ENCODE peak calls at places on chromosomes 7 and 10, in ten cellular contexts. I, W, D, C, B, X, P, N, G and S are unnamed samples.

GRCh38 chr10:48777056-48777455 is 92.4 kb downstream of the WDFY4 start:
- DNase-seq in P (no peak), X (no peak), C (no peak), B (no peak), D (no peak), W (no peak), N (no peak), I (no peak), G (no peak), S (no peak)

GRCh38 chr7:66523409-66523808 is 105.3 kb upstream of the KCTD7 start:
- DNase-seq in P (no peak), W (no peak), D (no peak), B (no peak), G (no peak), X (no peak), I (no peak), N (no peak), C (no peak), S (no peak)

GRCh38 chr7:27897001-27897400 is 157.0 kb downstream of the TAX1BP1 start:
- DNase-seq in P (no peak), C (no peak), G (no peak), W (no peak), N (no peak), I (no peak), X (no peak), D (no peak), B (peak; percentile 52), S (peak; percentile 63)

GRCh38 chr10:113020838-113021237 is 70.8 kb downstream of the TCF7L2 start:
- DNase-seq in P (no peak), W (no peak), B (no peak), G (no peak), C (no peak), I (no peak), N (no peak), X (no peak), D (no peak), S (no peak)

GRCh38 chr10:72525277-72525676 is 100.6 kb downstream of the MICU1 start:
- DNase-seq in W (no peak), I (no peak), C (no peak), N (no peak), G (no peak), X (no peak), B (peak; percentile 44), P (no peak), D (no peak), S (no peak)

GRCh38 chr10:121956111-121957061 is 18.6 kb downstream of the NSMCE4A start:
- DNase-seq in B (peak; percentile 73), D (no peak), C (peak; percentile 32), X (no peak), W (no peak), G (no peak), N (no peak), P (no peak), I (no peak), S (peak; percentile 33)

GRCh38 chr10:72310636-72311035 is 36.9 kb downstream of the DDIT4 start:
- DNase-seq in G (no peak), W (no peak), D (no peak), N (no peak), P (no peak), I (no peak), B (peak; percentile 46), C (no peak), X (no peak), S (no peak)

GRCh38 chr10:27720529-27720928 is 25.1 kb downstream of the MKX start:
- DNase-seq in D (no peak), I (no peak), B (no peak), N (no peak), G (no peak), W (no peak), X (no peak), C (no peak), P (no peak), S (no peak)

GRCh38 chr7:130927564-130927963 is 193.6 kb upstream of the KLF14 start:
- DNase-seq in C (no peak), D (no peak), X (no peak), P (no peak), N (no peak), G (no peak), B (no peak), W (no peak), I (no peak), S (no peak)

GRCh38 chr10:100185364-100186252 is at the start of gene ERLIN1:
- DNase-seq in N (peak; percentile 91), I (peak; percentile 94), P (peak; percentile 96), W (peak; percentile 95), B (peak; percentile 87), C (peak; percentile 98), X (peak; percentile 69), D (peak; percentile 70), G (peak; percentile 88), S (peak; percentile 83)

GRCh38 chr7:38655833-38656774 is 24.9 kb upstream of the AMPH start:
- DNase-seq in P (no peak), X (no peak), G (no peak), N (no peak), B (no peak), W (no peak), I (no peak), D (no peak), C (no peak), S (no peak)

GRCh38 chr10:72322280-72323058 is 32.2 kb downstream of the DNAJB12 start:
- DNase-seq in B (no peak), P (no peak), W (no peak), C (no peak), G (no peak), D (no peak), N (no peak), X (no peak), I (peak; percentile 66), S (peak; percentile 52)

GRCh38 chr10:51876528-51876927 is 177.1 kb upstream of the CSTF2T start:
- DNase-seq in C (no peak), P (no peak), I (no peak), D (peak; percentile 51), N (no peak), W (no peak), G (no peak), X (no peak), B (no peak), S (no peak)

GRCh38 chr7:107643407-107643806 is 17.2 kb upstream of the SLC26A4 start:
- DNase-seq in G (no peak), P (no peak), C (peak; percentile 49), D (no peak), W (no peak), I (no peak), X (no peak), B (peak; percentile 78), N (no peak), S (peak; percentile 75)

GRCh38 chr7:147765301-147765700 is 825.3 kb upstream of the C7orf33 start:
- DNase-seq in N (no peak), D (no peak), W (no peak), B (no peak), X (no peak), I (no peak), P (no peak), G (no peak), C (no peak), S (no peak)

GRCh38 chr10:95833038-95833673 is 74.6 kb upstream of the CC2D2B start:
- DNase-seq in B (peak; percentile 26), I (no peak), X (no peak), N (no peak), W (no peak), D (no peak), P (no peak), C (no peak), G (no peak), S (no peak)